ENCODE peak calls at places on chromosome 13, in four cellular contexts. B is transverse colon, W is PC-9, F is HepG2. O is an unnamed sample.

GRCh38 chr13:109569938-109570711 is 216.3 kb downstream of the IRS2 start:
- DNase-seq in F (no peak), B (no peak), W (no peak), O (no peak)

GRCh38 chr13:108915634-108916497 is 286.5 kb downstream of the MYO16 start:
- DNase-seq in W (peak; percentile 81), B (peak; percentile 81), F (peak; percentile 91), O (peak; percentile 77)

GRCh38 chr13:64278493-64278892 is 2862.8 kb upstream of the PCDH20 start:
- DNase-seq in B (no peak), F (no peak), W (peak; percentile 29), O (no peak)

GRCh38 chr13:66312312-66313087 is 917.6 kb downstream of the PCDH9 start:
- DNase-seq in W (peak; percentile 1), F (peak; percentile 6), B (peak; percentile 44), O (no peak)

GRCh38 chr13:110463876-110464510 is 97.5 kb downstream of the RAB20 start:
- DNase-seq in F (no peak), B (no peak), W (no peak), O (no peak)

GRCh38 chr13:50286376-50286775 is 271.1 kb downstream of the KCNRG start:
- DNase-seq in F (no peak), W (no peak), B (no peak), O (no peak)

GRCh38 chr13:30577381-30577780 is 40.3 kb upstream of the USPL1 start:
- DNase-seq in W (peak; percentile 64), B (peak; percentile 18), F (peak; percentile 13), O (no peak)

GRCh38 chr13:105518086-105518485 is 1017.4 kb downstream of the EFNB2 start:
- DNase-seq in W (no peak), F (no peak), B (no peak), O (no peak)

GRCh38 chr13:67515895-67516294 is 285.8 kb upstream of the PCDH9 start:
- DNase-seq in F (no peak), W (no peak), B (no peak), O (no peak)

GRCh38 chr13:51635137-51635878 is 51.0 kb downstream of the WDFY2 start:
- DNase-seq in B (no peak), W (no peak), F (no peak), O (no peak)

GRCh38 chr13:113152894-113153809 is 5.3 kb upstream of the PROZ start:
- DNase-seq in B (peak; percentile 42), W (peak; percentile 13), F (peak; percentile 36), O (peak; percentile 78)

GRCh38 chr13:112329376-112329775 is 46.8 kb upstream of the SPACA7 start:
- DNase-seq in B (no peak), F (no peak), W (no peak), O (no peak)

GRCh38 chr13:36788276-36788675 is 30.7 kb upstream of the RFXAP start:
- DNase-seq in W (no peak), B (no peak), F (no peak), O (no peak)

GRCh38 chr13:110576736-110577476 is 15.4 kb upstream of the RAB20 start:
- DNase-seq in B (no peak), F (peak; percentile 91), W (no peak), O (no peak)

GRCh38 chr13:20964904-20965303 is 62.4 kb upstream of the XPO4 start:
- DNase-seq in B (no peak), F (no peak), W (no peak), O (no peak)

GRCh38 chr13:75603038-75603437 is 33.1 kb upstream of the LMO7 start:
- DNase-seq in W (no peak), B (no peak), F (no peak), O (no peak)

GRCh38 chr13:43693639-43694038 is 93.1 kb downstream of the ENOX1 start:
- DNase-seq in W (no peak), F (no peak), B (no peak), O (no peak)

GRCh38 chr13:59422646-59423045 is 741.1 kb downstream of the DIAPH3 start:
- DNase-seq in B (no peak), F (no peak), W (no peak), O (no peak)

GRCh38 chr13:76884571-76885202 is 1.5 kb downstream of the KCTD12 start:
- DNase-seq in W (no peak), F (no peak), B (no peak), O (no peak)

GRCh38 chr13:45224181-45224580 is 23.3 kb upstream of the KCTD4 start:
- DNase-seq in F (no peak), W (no peak), B (no peak), O (no peak)

GRCh38 chr13:30809787-30810186 is 74.4 kb downstream of the ALOX5AP start:
- DNase-seq in F (no peak), B (no peak), W (no peak), O (no peak)

GRCh38 chr13:37495046-37495445 is 103.5 kb downstream of the POSTN start:
- DNase-seq in W (peak; percentile 55), B (no peak), F (no peak), O (no peak)

GRCh38 chr13:113020323-113021080 is 51.5 kb downstream of the MCF2L start:
- DNase-seq in W (no peak), B (no peak), F (no peak), O (no peak)

GRCh38 chr13:46354143-46355087 is 32.6 kb downstream of the RUBCNL start:
- DNase-seq in B (no peak), F (peak; percentile 68), W (peak; percentile 7), O (no peak)

GRCh38 chr13:75867718-75868117 is 231.6 kb downstream of the LMO7 start:
- DNase-seq in B (no peak), W (no peak), F (no peak), O (no peak)

GRCh38 chr13:109764474-109765292 is 21.7 kb downstream of the IRS2 start:
- DNase-seq in W (no peak), B (no peak), F (no peak), O (no peak)

GRCh38 chr13:77580748-77581147 is 45.2 kb downstream of the SCEL start:
- DNase-seq in B (no peak), W (no peak), F (no peak), O (no peak)

GRCh38 chr13:110309661-110310524 is 2.8 kb downstream of the COL4A2 start:
- DNase-seq in B (no peak), F (no peak), W (no peak), O (no peak)

GRCh38 chr13:113915786-113916329 is 52.0 kb upstream of the GAS6 start:
- DNase-seq in F (no peak), W (no peak), B (no peak), O (no peak)

DNA sequence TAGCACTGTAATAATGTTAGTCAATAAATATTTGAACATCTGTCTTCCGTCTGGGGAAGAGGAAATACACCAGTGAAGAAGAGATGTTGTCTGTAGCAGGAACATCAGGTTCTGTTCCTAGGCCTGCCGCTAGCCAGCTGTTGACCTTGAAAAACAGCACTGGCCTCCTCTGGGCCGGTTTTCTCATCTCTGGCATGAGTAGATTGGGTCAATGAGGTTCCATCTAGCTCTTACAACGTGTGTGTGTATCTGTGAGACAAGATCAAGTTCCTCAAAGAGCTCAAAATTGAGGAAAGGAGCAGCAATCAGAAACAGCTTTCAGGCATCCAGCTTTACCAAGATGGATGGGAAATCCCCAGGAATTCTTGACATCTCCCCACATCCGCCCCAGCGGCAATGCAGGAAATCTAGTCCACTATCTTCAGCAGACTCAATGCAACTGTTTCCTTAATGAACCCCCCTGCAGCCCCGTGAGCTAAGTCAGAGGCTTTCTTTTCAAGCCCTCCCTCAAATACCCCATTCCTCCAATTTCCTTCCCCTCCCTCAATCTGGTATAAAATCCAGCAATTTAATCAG is 4.9 kb downstream of the FLT1 start:
- DNase-seq in B (no peak), F (no peak), W (no peak), O (no peak)
- H3K4me1 ChIP-seq in B (no peaks in the 10 kb centered on the region), F (no peaks in the 10 kb centered on the region), W (no peaks in the 10 kb centered on the region), O (peaks cover 49% of the 10 kb centered on the region)

GRCh38 chr13:99044764-99045163 is 66.9 kb upstream of the DOCK9 start:
- DNase-seq in F (no peak), B (no peak), W (no peak), O (no peak)
- H3K27me3 ChIP-seq in F (no peaks in the 10 kb centered on the region), B (no peaks in the 10 kb centered on the region), W (no peaks in the 10 kb centered on the region), O (peaks cover 61% of the 10 kb centered on the region)

GRCh38 chr13:80509264-80509663 is 168.3 kb upstream of the SPRY2 start:
- DNase-seq in W (no peak), F (no peak), B (no peak), O (no peak)
- TF ChIP-seq CTCF in W (no peak), F (no peak), B (no peak), O (no peak)

DNA sequence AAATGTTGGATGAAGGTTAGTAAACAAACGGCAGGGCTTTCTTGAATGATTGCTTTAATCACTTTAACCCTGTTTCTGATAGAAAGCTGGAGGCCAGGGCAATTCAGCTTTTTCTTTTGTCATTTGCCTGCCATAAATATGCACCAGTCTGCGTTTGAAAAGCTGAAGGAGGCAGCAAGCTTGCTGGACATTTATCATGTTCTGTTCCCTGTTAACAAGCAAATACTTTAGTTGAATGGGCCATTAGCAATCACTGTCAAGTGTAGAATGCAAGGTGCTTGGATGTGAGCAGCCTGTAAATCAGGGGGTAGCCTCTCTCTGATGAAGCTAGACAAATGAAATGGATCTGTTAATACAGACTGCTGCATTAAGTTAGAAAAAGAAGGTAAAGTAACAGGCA is 7.7 kb downstream of the EFNB2 start:
- DNase-seq in W (no peak), B (no peak), F (no peak), O (no peak)
- H3K4me1 ChIP-seq in W (peaks cover 78% of the 10 kb centered on the region), B (peaks cover 3% of the 10 kb centered on the region), F (no peaks in the 10 kb centered on the region), O (no peaks in the 10 kb centered on the region)

GRCh38 chr13:23921451-23921888 is 24.2 kb upstream of the C1QTNF9B start:
- DNase-seq in F (peak; percentile 18), W (peak; percentile 6), B (no peak), O (no peak)

GRCh38 chr13:23915308-23915707 is 18.0 kb upstream of the C1QTNF9B start:
- DNase-seq in B (no peak), F (peak; percentile 8), W (peak; percentile 39), O (no peak)

GRCh38 chr13:23922005-23922932 is 25.0 kb upstream of the C1QTNF9B start:
- DNase-seq in B (no peak), W (no peak), F (no peak), O (no peak)

GRCh38 chr13:23919006-23919405 is 21.7 kb upstream of the C1QTNF9B start:
- DNase-seq in F (no peak), W (no peak), B (no peak), O (no peak)

GRCh38 chr13:23918208-23918607 is 20.9 kb upstream of the C1QTNF9B start:
- DNase-seq in W (no peak), B (no peak), F (no peak), O (no peak)
- H3K27me3 ChIP-seq in W (peaks cover 7% of the 10 kb centered on the region), B (peaks cover 40% of the 10 kb centered on the region), F (no peaks in the 10 kb centered on the region), O (no peaks in the 10 kb centered on the region)

GRCh38 chr13:80361883-80362327 is 21.0 kb upstream of the SPRY2 start:
- DNase-seq in W (no peak), B (no peak), F (peak; percentile 87), O (no peak)
- TF ChIP-seq CTCF in W (no peak), B (no peak), F (peak; percentile 56), O (no peak)

DNA sequence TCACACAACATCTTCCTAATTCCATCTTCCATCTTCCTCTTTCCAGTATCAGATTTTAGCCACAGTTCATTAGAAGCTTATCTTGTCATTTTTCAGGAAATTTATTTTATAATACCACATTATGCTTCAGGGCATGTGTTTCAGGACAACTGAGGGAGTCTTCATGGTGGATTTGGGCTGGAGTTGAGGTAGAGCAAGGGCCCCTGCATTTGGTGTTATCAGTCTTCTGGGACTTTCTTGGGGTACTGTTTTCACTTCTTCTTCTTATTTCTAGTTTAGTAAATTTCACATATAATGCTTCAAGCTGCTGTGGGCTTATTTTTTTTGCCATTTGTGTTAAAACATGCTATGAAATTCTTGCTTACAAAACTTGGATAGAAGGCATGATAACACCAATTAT is 188.7 kb downstream of the LHFPL6 start:
- DNase-seq in F (no peak), W (no peak), B (no peak), O (no peak)
- H3K4me1 ChIP-seq in F (peaks cover 11% of the 10 kb centered on the region), W (no peaks in the 10 kb centered on the region), B (peaks cover 4% of the 10 kb centered on the region), O (peaks cover 81% of the 10 kb centered on the region)

O was measured in heart left ventricle.